ENCODE peak calls at places on chromosomes 2 and 18, in six cellular contexts. F is GM04504, G is astrocyte of the cerebellum, H is pons, S is Panc1, I is kidney glomerular epithelial cell. C is an unnamed sample.

GRCh38 chr2:77566131-77566530 is 44.0 kb upstream of the LRRTM4 start:
- DNase-seq in F (no peak), I (peak; percentile 47), H (no peak), S (no peak), G (no peak), C (no peak)

GRCh38 chr18:76803814-76804213 is 18.5 kb upstream of the ZNF236 start:
- DNase-seq in F (peak; percentile 28), I (peak; percentile 75), G (peak; percentile 20), S (peak; percentile 79), H (peak; percentile 59), C (no peak)

GRCh38 chr2:164028764-164029534 is 293.1 kb upstream of the FIGN start:
- DNase-seq in G (peak; percentile 49), S (no peak), F (peak; percentile 10), H (no peak), I (peak; percentile 41), C (no peak)

GRCh38 chr18:36187138-36187825 is at the start of gene MOCOS:
- DNase-seq in S (no peak), F (no peak), H (no peak), G (no peak), I (peak; percentile 34), C (no peak)

GRCh38 chr2:18719978-18720775 is 130.8 kb upstream of the NT5C1B start:
- DNase-seq in H (no peak), F (peak; percentile 19), S (no peak), I (peak; percentile 86), G (peak; percentile 74), C (no peak)

GRCh38 chr18:48940854-48941531 is 9.8 kb downstream of the SMAD7 start:
- DNase-seq in I (no peak), G (no peak), H (no peak), F (no peak), S (no peak), C (no peak)

GRCh38 chr2:74063486-74063885 is 78.8 kb downstream of the TET3 start:
- DNase-seq in S (no peak), G (no peak), H (no peak), F (no peak), I (no peak), C (no peak)

GRCh38 chr2:161952722-161953322 is 121.2 kb downstream of the DPP4 start:
- DNase-seq in G (no peak), F (no peak), I (no peak), S (no peak), H (no peak), C (no peak)

GRCh38 chr2:11411768-11412448 is 54.1 kb downstream of the E2F6 start:
- DNase-seq in H (peak; percentile 56), F (no peak), S (peak; percentile 30), G (peak; percentile 22), I (no peak), C (no peak)

C was measured in glomerular endothelial cell.